ENCODE peak calls at places on chromosomes 12 and 14, in eight cellular contexts. K is type B pancreatic cell, L is HFFc6, Z is heart right ventricle, I is AG04450, V is cardiac fibroblast, T is pancreas, D is endodermal cell. G is an unnamed sample.

GRCh38 chr12:128905003-128905544 is 51.8 kb downstream of the GLT1D1 start:
- DNase-seq in K (no peak), L (no peak), Z (no peak), I (no peak), V (no peak), T (no peak), D (peak), G (no peak)

GRCh38 chr12:58883576-58884334 is 36.5 kb downstream of the LRIG3 start:
- DNase-seq in K (no peak), L (no peak), Z (no peak), I (no peak), V (no peak), T (no peak), D (no peak), G (no peak)

GRCh38 chr12:27583057-27583797 is 59.2 kb downstream of the PPFIBP1 start:
- DNase-seq in K (no peak), L (no peak), Z (no peak), I (no peak), V (no peak), T (no peak), D (no peak), G (no peak)

GRCh38 chr14:23299986-23300686 is 2.5 kb downstream of the PPP1R3E start:
- DNase-seq in K (no peak), L (no peak), Z (no peak), I (no peak), V (no peak), T (no peak), D (no peak), G (no peak)

GRCh38 chr12:47751561-47751960 is 7.1 kb downstream of the RAPGEF3 start:
- DNase-seq in K (no peak), L (no peak), Z (no peak), I (no peak), V (no peak), T (no peak), D (no peak), G (no peak)

GRCh38 chr12:106058256-106059182 is 80.2 kb downstream of the NUAK1 start:
- DNase-seq in K (no peak), L (peak), Z (no peak), I (no peak), V (peak), T (no peak), D (no peak), G (no peak)

GRCh38 chr12:14558377-14559051 is 9.2 kb downstream of the PLBD1 start:
- DNase-seq in K (no peak), L (no peak), Z (no peak), I (no peak), V (no peak), T (no peak), D (no peak), G (no peak)

GRCh38 chr12:127781336-127781735 is 485.6 kb upstream of the TMEM132C start:
- DNase-seq in K (no peak), L (no peak), Z (no peak), I (no peak), V (no peak), T (no peak), D (no peak), G (no peak)

GRCh38 chr14:106094654-106095189 is 568.3 kb downstream of the TMEM121 start:
- DNase-seq in K (no peak), L (no peak), Z (no peak), I (no peak), V (peak), T (no peak), D (peak), G (peak)

GRCh38 chr14:59439256-59440015 is 25.7 kb downstream of the GPR135 start:
- DNase-seq in K (no peak), L (no peak), Z (no peak), I (no peak), V (peak), T (no peak), D (no peak), G (no peak)

GRCh38 chr12:25388216-25388615 is 137.5 kb upstream of the KRAS start:
- DNase-seq in K (no peak), L (peak), Z (no peak), I (no peak), V (no peak), T (no peak), D (no peak), G (no peak)

GRCh38 chr12:37547611-37548010 is 769.0 kb upstream of the ALG10B start:
- DNase-seq in K (no peak), L (no peak), Z (no peak), I (no peak), V (no peak), T (no peak), D (no peak), G (no peak)

GRCh38 chr12:113296557-113297213 is 38.2 kb downstream of the SLC8B1 start:
- DNase-seq in K (no peak), L (no peak), Z (no peak), I (no peak), V (no peak), T (no peak), D (peak), G (no peak)

GRCh38 chr12:24921251-24922038 is 27.5 kb downstream of the BCAT1 start:
- DNase-seq in K (no peak), L (peak), Z (no peak), I (no peak), V (peak), T (no peak), D (no peak), G (no peak)

GRCh38 chr14:105316968-105317498 is 2.5 kb downstream of the PACS2 start:
- DNase-seq in K (no peak), L (no peak), Z (no peak), I (no peak), V (no peak), T (no peak), D (no peak), G (no peak)

GRCh38 chr12:95230313-95230712 is 12.7 kb downstream of the VEZT start:
- DNase-seq in K (no peak), L (no peak), Z (no peak), I (no peak), V (no peak), T (no peak), D (peak), G (no peak)

GRCh38 chr14:45085004-45085403 is 1.1 kb downstream of the PRPF39 start:
- DNase-seq in K (no peak), L (peak), Z (no peak), I (no peak), V (peak), T (no peak), D (no peak), G (no peak)

GRCh38 chr12:124919646-124920352 is 5.3 kb upstream of the UBC start:
- DNase-seq in K (no peak), L (no peak), Z (no peak), I (no peak), V (no peak), T (no peak), D (peak), G (peak)

GRCh38 chr12:84891106-84891838 is 21.3 kb downstream of the SLC6A15 start:
- DNase-seq in K (no peak), L (no peak), Z (no peak), I (no peak), V (peak), T (no peak), D (no peak), G (no peak)

DNA sequence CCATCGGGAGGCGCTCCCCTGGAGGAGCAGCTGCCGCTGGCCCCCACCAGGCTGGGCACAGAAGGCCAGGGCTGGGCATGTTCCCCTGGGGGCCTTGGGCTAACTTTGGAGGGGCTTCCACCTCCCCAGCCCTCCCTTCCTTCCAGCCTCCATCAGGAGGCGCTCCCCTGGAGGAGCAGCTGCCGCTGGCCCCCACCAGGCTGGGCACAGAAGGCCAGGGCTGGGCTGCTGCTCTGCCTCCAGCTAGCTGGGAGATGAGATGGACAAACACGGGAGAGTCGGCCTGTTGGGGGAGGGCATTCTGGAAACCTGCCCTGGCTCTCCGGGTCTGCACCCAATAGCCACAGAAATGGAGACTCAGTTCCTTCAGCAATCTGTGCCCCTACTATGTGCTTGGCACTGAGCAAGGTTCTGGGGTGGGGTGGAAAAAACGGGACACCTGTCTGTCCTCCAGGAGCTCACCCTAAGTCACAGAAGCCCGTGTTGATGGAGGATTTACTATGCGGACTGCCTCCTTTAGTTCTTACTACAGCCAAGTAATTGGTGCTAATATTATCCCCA is 39.0 kb upstream of the CORO1C start:
- DNase-seq in K (no peak), L (no peak), Z (peak), I (no peak), V (no peak), T (no peak), D (peak), G (no peak)
- TF ChIP-seq CTCF in K (no peak), L (peak), Z (no peak), I (no peak), V (no peak), T (no peak), D (peak), G (no peak)

GRCh38 chr14:96138241-96138640 is 66.4 kb upstream of the BDKRB2 start:
- DNase-seq in K (no peak), L (no peak), Z (no peak), I (no peak), V (no peak), T (no peak), D (no peak), G (no peak)

GRCh38 chr14:96136361-96136760 is 68.3 kb upstream of the BDKRB2 start:
- DNase-seq in K (peak), L (peak), Z (no peak), I (no peak), V (peak), T (no peak), D (no peak), G (no peak)

GRCh38 chr14:96131836-96132235 is 72.8 kb upstream of the BDKRB2 start:
- DNase-seq in K (no peak), L (no peak), Z (no peak), I (no peak), V (no peak), T (no peak), D (no peak), G (no peak)

GRCh38 chr14:96134508-96134907 is 70.1 kb upstream of the BDKRB2 start:
- DNase-seq in K (no peak), L (no peak), Z (no peak), I (no peak), V (no peak), T (no peak), D (no peak), G (no peak)

GRCh38 chr14:96135285-96135684 is 69.4 kb upstream of the BDKRB2 start:
- DNase-seq in K (peak), L (no peak), Z (no peak), I (no peak), V (no peak), T (no peak), D (no peak), G (no peak)
- TF ChIP-seq CTCF in K (no peak), L (no peak), Z (no peak), I (no peak), V (no peak), T (no peak), D (no peak), G (no peak)

DNA sequence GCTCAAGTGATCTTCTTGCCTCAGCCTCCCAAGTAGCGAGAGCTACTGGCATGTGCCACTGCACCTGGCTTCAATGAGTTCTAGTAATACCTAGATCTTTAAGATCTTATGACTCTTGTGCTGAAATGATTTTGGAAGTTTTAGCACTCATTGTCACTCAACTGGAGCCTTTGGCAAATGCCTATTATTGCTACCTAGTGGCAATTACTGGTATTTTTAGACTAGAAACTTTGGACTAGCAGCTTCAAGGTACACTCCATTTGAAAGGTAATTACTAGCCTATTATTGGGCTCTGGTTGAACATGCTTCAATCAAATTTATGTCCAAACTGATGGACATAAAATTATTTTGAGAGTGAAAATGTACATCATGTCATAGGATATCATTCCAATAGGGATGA is 80.7 kb upstream of the MUCL1 start:
- DNase-seq in K (no peak), L (no peak), Z (no peak), I (no peak), V (no peak), T (no peak), D (no peak), G (no peak)
- TF ChIP-seq CTCF in K (peak), L (no peak), Z (no peak), I (no peak), V (no peak), T (no peak), D (peak), G (no peak)

GRCh38 chr14:95683793-95684192 is 2.4 kb upstream of the TCL1B start:
- DNase-seq in K (no peak), L (no peak), Z (no peak), I (no peak), V (no peak), T (no peak), D (peak), G (peak)
- TF ChIP-seq CTCF in K (peak), L (peak), Z (no peak), I (peak), V (peak), T (peak), D (peak), G (peak)

GRCh38 chr14:91568626-91569025 is 58.5 kb upstream of the PPP4R3A start:
- DNase-seq in K (no peak), L (no peak), Z (no peak), I (no peak), V (no peak), T (no peak), D (no peak), G (no peak)
- TF ChIP-seq CTCF in K (no peak), L (no peak), Z (no peak), I (no peak), V (no peak), T (no peak), D (peak), G (no peak)

GRCh38 chr14:87081004-87081403 is 912.0 kb downstream of the GALC start:
- DNase-seq in K (no peak), L (no peak), Z (no peak), I (no peak), V (no peak), T (no peak), D (no peak), G (no peak)
- TF ChIP-seq CTCF in K (no peak), L (no peak), Z (no peak), I (no peak), V (no peak), T (no peak), D (peak), G (no peak)

G was measured in GM10248.